ENCODE peak calls at places on chromosome 9, in ten cellular contexts. N, C, G, R, D, U, W, B, L and J are unnamed samples.

GRCh38 chr9:116193636-116194035 is 40.0 kb downstream of the PAPPA start:
- DNase-seq in G (no peak), B (no peak), R (no peak), C (no peak), D (no peak), L (no peak), W (peak), N (no peak), U (no peak), J (no peak)

GRCh38 chr9:27125936-27126335 is 16.9 kb downstream of the TEK start:
- DNase-seq in N (no peak), B (no peak), R (no peak), L (no peak), G (no peak), D (no peak), W (no peak), U (no peak), C (no peak), J (no peak)

GRCh38 chr9:34256987-34257585 is 72.0 kb downstream of the KIF24 start:
- DNase-seq in G (no peak), N (peak), L (peak), R (no peak), D (no peak), C (no peak), B (no peak), W (no peak), U (peak), J (no peak)

GRCh38 chr9:63859475-63860215 is 1425.4 kb downstream of the FOXD4L5 start:
- DNase-seq in L (peak), C (no peak), G (peak), U (peak), W (peak), B (no peak), D (peak), R (no peak), N (peak), J (peak)

GRCh38 chr9:38662763-38663593 is 42.6 kb upstream of the ANKRD18A start:
- DNase-seq in G (no peak), B (no peak), C (no peak), N (no peak), L (no peak), U (no peak), W (peak), R (no peak), D (no peak), J (no peak)

GRCh38 chr9:127163409-127163808 is 41.0 kb upstream of the ANGPTL2 start:
- DNase-seq in G (no peak), N (peak), C (no peak), D (no peak), L (no peak), R (no peak), W (peak), U (peak), B (no peak), J (no peak)

GRCh38 chr9:132006657-132007370 is 72.9 kb downstream of the MED27 start:
- DNase-seq in C (no peak), R (no peak), G (no peak), N (peak), W (peak), U (no peak), D (no peak), B (no peak), L (no peak), J (no peak)

GRCh38 chr9:1536522-1537170 is 478.5 kb upstream of the SMARCA2 start:
- DNase-seq in N (no peak), W (no peak), U (no peak), D (no peak), L (no peak), G (no peak), C (no peak), R (no peak), B (no peak), J (no peak)

GRCh38 chr9:21110708-21111576 is 30.7 kb downstream of the IFNW1 start:
- DNase-seq in B (no peak), R (no peak), C (no peak), D (no peak), G (no peak), N (peak), W (peak), L (no peak), U (no peak), J (no peak)

GRCh38 chr9:120443489-120443888 is 136.5 kb downstream of the CDK5RAP2 start:
- DNase-seq in R (no peak), B (no peak), N (no peak), L (no peak), D (no peak), C (no peak), G (no peak), W (peak), U (no peak), J (no peak)

GRCh38 chr9:124812401-124813016 is 35.6 kb downstream of the OLFML2A start:
- DNase-seq in D (peak), W (peak), C (peak), L (peak), G (no peak), R (no peak), N (no peak), B (no peak), U (peak), J (no peak)

GRCh38 chr9:76773051-76773450 is 8.8 kb downstream of the PCA3 start:
- DNase-seq in C (no peak), G (no peak), N (no peak), R (no peak), W (peak), L (no peak), B (no peak), D (no peak), U (no peak), J (no peak)

GRCh38 chr9:101620452-101620851 is 25.7 kb upstream of the PPP3R2 start:
- DNase-seq in L (no peak), B (no peak), D (no peak), W (no peak), C (no peak), N (no peak), G (no peak), R (no peak), U (no peak), J (no peak)

GRCh38 chr9:78828521-78828920 is 531.6 kb downstream of the PSAT1 start:
- DNase-seq in W (no peak), C (no peak), B (no peak), D (no peak), R (no peak), G (no peak), N (no peak), U (no peak), L (no peak), J (no peak)

GRCh38 chr9:31089822-31090221 is 1294.6 kb upstream of the ACO1 start:
- DNase-seq in G (no peak), N (no peak), C (no peak), W (peak), L (no peak), D (no peak), R (no peak), B (no peak), U (no peak), J (no peak)

GRCh38 chr9:136254381-136255165 is 9.0 kb upstream of the QSOX2 start:
- DNase-seq in W (peak), L (peak), U (no peak), D (no peak), N (no peak), B (no peak), G (no peak), R (no peak), C (no peak), J (no peak)

GRCh38 chr9:79037338-79037737 is 534.4 kb upstream of the TLE4 start:
- DNase-seq in N (no peak), U (no peak), W (no peak), R (no peak), B (no peak), C (no peak), D (no peak), L (peak), G (no peak), J (no peak)

GRCh38 chr9:90538566-90538965 is 104.1 kb downstream of the DIRAS2 start:
- DNase-seq in G (no peak), L (no peak), C (no peak), B (no peak), R (no peak), W (no peak), N (no peak), D (no peak), U (no peak), J (no peak)

GRCh38 chr9:97873410-97873809 is 20.4 kb downstream of the FOXE1 start:
- DNase-seq in W (no peak), L (no peak), D (no peak), G (no peak), U (no peak), R (no peak), C (no peak), N (no peak), B (peak), J (no peak)

GRCh38 chr9:98225015-98225442 is 30.4 kb downstream of the TBC1D2 start:
- DNase-seq in B (no peak), C (peak), L (no peak), W (no peak), D (no peak), N (no peak), G (no peak), R (no peak), U (no peak), J (peak)

GRCh38 chr9:90024823-90025222 is 420.0 kb downstream of the GADD45G start:
- DNase-seq in B (no peak), U (no peak), C (no peak), D (no peak), R (no peak), W (no peak), L (no peak), N (no peak), G (no peak), J (no peak)

GRCh38 chr9:14687042-14687719 is 6.1 kb downstream of the ZDHHC21 start:
- DNase-seq in C (no peak), G (no peak), R (no peak), U (no peak), D (no peak), L (no peak), W (peak), N (no peak), B (no peak), J (no peak)

GRCh38 chr9:123702477-123702876 is 227.4 kb downstream of the DENND1A start:
- DNase-seq in G (no peak), B (no peak), L (no peak), C (no peak), W (no peak), R (no peak), D (no peak), N (no peak), U (no peak), J (no peak)

GRCh38 chr9:133787749-133788015 is 49.5 kb upstream of the SARDH start:
- DNase-seq in W (peak), B (peak), C (peak), U (no peak), N (no peak), L (no peak), G (no peak), R (no peak), D (no peak), J (no peak)

GRCh38 chr9:13360188-13360587 is 80.7 kb upstream of the MPDZ start:
- DNase-seq in N (no peak), L (no peak), G (no peak), W (no peak), U (no peak), R (no peak), B (no peak), C (no peak), D (no peak), J (no peak)

GRCh38 chr9:37943329-37944265 is 39.7 kb upstream of the SLC25A51 start:
- DNase-seq in W (peak), N (no peak), R (no peak), G (no peak), U (peak), B (no peak), D (no peak), C (no peak), L (peak), J (no peak)

GRCh38 chr9:91025856-91026255 is 224.2 kb downstream of the SYK start:
- DNase-seq in N (no peak), U (no peak), L (no peak), G (no peak), C (no peak), W (no peak), R (no peak), B (no peak), D (no peak), J (peak)

GRCh38 chr9:6562194-6562593 is 83.3 kb downstream of the GLDC start:
- DNase-seq in L (no peak), W (no peak), G (no peak), B (no peak), C (no peak), N (no peak), D (no peak), U (no peak), R (no peak), J (no peak)

GRCh38 chr9:91807640-91808246 is 142.3 kb downstream of the ROR2 start:
- DNase-seq in L (no peak), N (no peak), D (no peak), W (no peak), B (no peak), C (no peak), G (no peak), U (no peak), R (no peak), J (peak)

GRCh38 chr9:117737721-117738226 is 33.6 kb downstream of the TLR4 start:
- DNase-seq in B (no peak), G (no peak), W (no peak), L (peak), D (no peak), U (no peak), R (no peak), N (no peak), C (no peak), J (no peak)

GRCh38 chr9:117732494-117732893 is 28.3 kb downstream of the TLR4 start:
- DNase-seq in R (no peak), N (no peak), B (no peak), W (no peak), L (no peak), C (no peak), U (no peak), G (no peak), D (no peak), J (no peak)

GRCh38 chr9:117734523-117735314 is 30.5 kb downstream of the TLR4 start:
- DNase-seq in C (no peak), U (no peak), N (no peak), G (no peak), B (no peak), W (peak), R (no peak), D (no peak), L (no peak), J (no peak)

GRCh38 chr9:117733465-117733864 is 29.3 kb downstream of the TLR4 start:
- DNase-seq in N (no peak), C (peak), G (no peak), U (no peak), W (no peak), L (no peak), R (no peak), D (no peak), B (no peak), J (no peak)

DNA sequence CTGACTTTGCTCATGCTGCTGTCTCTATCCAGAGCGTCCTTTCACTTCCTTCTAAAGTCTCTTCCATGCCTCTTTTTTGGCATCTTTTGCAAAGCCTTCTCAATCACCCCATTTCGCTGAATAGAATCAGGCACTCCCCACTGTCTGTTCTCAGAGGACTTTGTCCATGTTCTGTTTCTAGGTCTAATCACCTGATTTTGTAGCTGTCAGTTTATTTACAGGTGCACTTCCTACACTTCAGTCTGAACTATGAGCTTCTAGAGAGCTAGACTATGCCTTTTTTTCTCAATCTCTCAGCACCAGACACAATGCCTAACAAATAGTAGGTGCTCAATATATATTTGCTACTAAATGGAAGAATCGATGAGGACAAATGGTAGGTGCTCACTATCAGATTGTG is 29.9 kb downstream of the TLR4 start:
- DNase-seq in N (no peak), G (no peak), L (no peak), U (no peak), C (no peak), D (no peak), B (no peak), R (no peak), W (no peak), J (no peak)
- H3K27ac ChIP-seq in N (no peak), G (no peak), L (no peak), U (no peak), C (peak), D (peak), B (no peak), R (no peak), W (no peak), J (no peak)

DNA sequence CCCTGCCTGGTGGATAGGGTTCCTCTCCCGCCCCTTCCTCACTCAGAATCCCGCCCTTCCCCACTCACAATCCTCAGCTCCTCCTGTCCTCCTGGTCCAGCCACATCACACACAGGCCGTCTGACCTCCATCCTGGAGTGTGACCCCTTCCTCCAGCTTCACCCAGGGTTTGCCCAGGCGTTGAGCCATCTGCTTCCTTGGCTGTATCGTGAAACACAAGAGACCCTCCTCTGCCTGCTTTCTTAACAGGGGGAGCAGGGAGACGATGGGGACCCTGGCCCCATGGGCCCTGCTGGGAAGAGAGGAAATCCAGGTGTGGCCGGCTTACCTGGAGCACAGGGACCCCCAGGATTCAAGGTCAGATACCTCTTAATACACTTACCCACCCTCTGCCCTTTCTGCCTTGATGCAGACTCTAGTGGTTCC is 32.3 kb upstream of the ORM1 start:
- DNase-seq in W (no peak), R (no peak), D (no peak), G (no peak), U (peak), N (no peak), C (peak), B (no peak), L (no peak), J (peak)
- H3K27ac ChIP-seq in W (no peak), R (no peak), D (no peak), G (no peak), U (no peak), N (no peak), C (no peak), B (no peak), L (no peak), J (no peak)

GRCh38 chr9:113524460-113524859 is 60.9 kb downstream of the RGS3 start:
- DNase-seq in B (no peak), G (no peak), W (no peak), L (no peak), C (peak), U (no peak), D (no peak), N (no peak), R (no peak), J (no peak)
- H3K27ac ChIP-seq in B (no peak), G (no peak), W (no peak), L (peak), C (peak), U (peak), D (no peak), N (no peak), R (no peak), J (peak)

GRCh38 chr9:72042928-72043327 is 17.5 kb downstream of the C9orf57 start:
- DNase-seq in N (no peak), U (no peak), G (no peak), W (no peak), L (no peak), D (no peak), C (no peak), R (no peak), B (no peak), J (no peak)
- H3K27ac ChIP-seq in N (no peak), U (no peak), G (no peak), W (no peak), L (no peak), D (no peak), C (no peak), R (no peak), B (no peak), J (no peak)

GRCh38 chr9:94156549-94157407 is 72.5 kb downstream of the PTPDC1 start:
- DNase-seq in W (peak), N (no peak), L (peak), B (no peak), R (no peak), C (peak), U (peak), D (peak), G (no peak), J (no peak)

GRCh38 chr9:94161673-94162072 is 77.4 kb downstream of the PTPDC1 start:
- DNase-seq in L (no peak), N (no peak), W (no peak), G (no peak), U (no peak), D (no peak), B (peak), R (no peak), C (no peak), J (no peak)

GRCh38 chr9:94157408-94157801 is 73.1 kb downstream of the PTPDC1 start:
- DNase-seq in R (no peak), N (no peak), L (no peak), U (no peak), D (no peak), G (no peak), B (no peak), W (no peak), C (no peak), J (no peak)

GRCh38 chr9:94160594-94161501 is 76.6 kb downstream of the PTPDC1 start:
- DNase-seq in G (no peak), B (peak), C (no peak), U (no peak), L (no peak), W (no peak), D (no peak), N (no peak), R (no peak), J (no peak)

GRCh38 chr9:94159069-94159915 is 75.0 kb downstream of the PTPDC1 start:
- DNase-seq in U (no peak), D (no peak), C (no peak), R (no peak), W (peak), G (no peak), N (no peak), L (no peak), B (peak), J (no peak)
- H3K27ac ChIP-seq in U (no peak), D (no peak), C (peak), R (no peak), W (peak), G (no peak), N (no peak), L (no peak), B (no peak), J (peak)

DNA sequence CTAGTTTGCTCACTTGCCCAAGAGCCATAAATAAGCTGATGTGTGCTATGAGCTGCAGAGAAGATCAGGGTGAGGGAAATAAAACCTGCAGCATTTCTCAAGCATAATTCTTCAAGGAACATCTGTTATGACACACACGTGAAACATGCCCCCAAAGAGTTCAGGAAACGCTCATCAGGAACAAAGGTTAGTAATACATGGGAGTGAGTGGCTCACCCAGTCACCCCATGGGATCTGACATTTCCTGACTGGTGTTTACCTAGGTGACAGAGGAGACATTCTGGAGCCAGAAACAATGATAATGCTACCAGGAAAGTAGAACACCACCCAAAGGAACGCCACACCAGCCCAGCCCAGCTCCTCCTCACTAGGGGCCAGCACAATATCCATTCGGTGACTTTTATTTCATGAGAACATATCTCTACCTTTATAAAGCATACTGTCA is 66.0 kb downstream of the FRMD3 start:
- DNase-seq in R (no peak), D (no peak), C (peak), L (no peak), N (no peak), G (no peak), U (peak), B (no peak), W (peak), J (no peak)
- H3K27ac ChIP-seq in R (no peak), D (no peak), C (peak), L (peak), N (no peak), G (no peak), U (peak), B (no peak), W (no peak), J (no peak)

GRCh38 chr9:18499987-18500386 is 26.0 kb downstream of the ADAMTSL1 start:
- DNase-seq in B (no peak), C (no peak), R (no peak), N (no peak), L (no peak), G (no peak), D (no peak), W (no peak), U (no peak), J (no peak)
- H3K27ac ChIP-seq in B (no peak), C (no peak), R (no peak), N (no peak), L (no peak), G (no peak), D (no peak), W (peak), U (no peak), J (no peak)